ENCODE peak calls at places on chromosomes 11 and 22, in five cellular contexts. One of them, this sample, is unnamed.

GRCh38 chr11:110295086-110295485 is 1.3 kb downstream of the RDX start:
- DNase-seq in K562: no peak
- DNase-seq in transverse colon: no peak
- DNase-seq in tibial nerve: no peak
- DNase-seq in sigmoid colon: no peak
- DNase-seq in this sample: no peak

GRCh38 chr11:3126207-3126865 is 38.8 kb downstream of the OSBPL5 start:
- DNase-seq in K562: no peak
- DNase-seq in transverse colon: peak; percentile 93
- DNase-seq in tibial nerve: no peak
- DNase-seq in sigmoid colon: peak; percentile 75
- DNase-seq in this sample: peak; percentile 59

GRCh38 chr11:9461760-9462134 is 935 bp downstream of the ZNF143 start:
- DNase-seq in K562: no peak
- DNase-seq in transverse colon: no peak
- DNase-seq in tibial nerve: no peak
- DNase-seq in sigmoid colon: no peak
- DNase-seq in this sample: no peak

GRCh38 chr22:45945621-45946020 is 31.3 kb downstream of the WNT7B start:
- DNase-seq in K562: no peak
- DNase-seq in transverse colon: no peak
- DNase-seq in tibial nerve: no peak
- DNase-seq in sigmoid colon: no peak
- DNase-seq in this sample: peak; percentile 67

GRCh38 chr11:9990221-9990973 is 303.6 kb downstream of the SBF2 start:
- DNase-seq in K562: no peak
- DNase-seq in transverse colon: no peak
- DNase-seq in tibial nerve: no peak
- DNase-seq in sigmoid colon: no peak
- DNase-seq in this sample: no peak

GRCh38 chr11:73520358-73521061 is 77.4 kb downstream of the FAM168A start:
- DNase-seq in K562: no peak
- DNase-seq in transverse colon: no peak
- DNase-seq in tibial nerve: no peak
- DNase-seq in sigmoid colon: no peak
- DNase-seq in this sample: no peak

GRCh38 chr11:127919206-127920000 is 668.0 kb downstream of the ETS1 start:
- DNase-seq in K562: no peak
- DNase-seq in transverse colon: no peak
- DNase-seq in tibial nerve: no peak
- DNase-seq in sigmoid colon: no peak
- DNase-seq in this sample: no peak

GRCh38 chr11:9862981-9863380 is 199.1 kb downstream of the SWAP70 start:
- DNase-seq in K562: no peak
- DNase-seq in transverse colon: no peak
- DNase-seq in tibial nerve: no peak
- DNase-seq in sigmoid colon: no peak
- DNase-seq in this sample: no peak

GRCh38 chr11:76587810-76588454 is 82.6 kb downstream of the LRRC32 start:
- DNase-seq in K562: no peak
- DNase-seq in transverse colon: no peak
- DNase-seq in tibial nerve: no peak
- DNase-seq in sigmoid colon: no peak
- DNase-seq in this sample: no peak

GRCh38 chr11:23772081-23772480 is 724.8 kb upstream of the LUZP2 start:
- DNase-seq in K562: no peak
- DNase-seq in transverse colon: no peak
- DNase-seq in tibial nerve: no peak
- DNase-seq in sigmoid colon: no peak
- DNase-seq in this sample: no peak

GRCh38 chr11:88103337-88104206 is 71.7 kb downstream of the RAB38 start:
- DNase-seq in K562: peak; percentile 35
- DNase-seq in transverse colon: peak; percentile 14
- DNase-seq in tibial nerve: no peak
- DNase-seq in sigmoid colon: no peak
- DNase-seq in this sample: peak; percentile 80

GRCh38 chr11:116661056-116661455 is 111.7 kb downstream of the BUD13 start:
- DNase-seq in K562: no peak
- DNase-seq in transverse colon: no peak
- DNase-seq in tibial nerve: no peak
- DNase-seq in sigmoid colon: no peak
- DNase-seq in this sample: no peak

GRCh38 chr22:46267431-46268279 is at the start of gene TTC38:
- DNase-seq in K562: peak; percentile 91
- DNase-seq in transverse colon: peak; percentile 94
- DNase-seq in tibial nerve: peak; percentile 85
- DNase-seq in sigmoid colon: peak; percentile 96
- DNase-seq in this sample: peak; percentile 95

GRCh38 chr11:4577761-4578160 is 3.8 kb upstream of the OR52I2 start:
- DNase-seq in K562: no peak
- DNase-seq in transverse colon: no peak
- DNase-seq in tibial nerve: no peak
- DNase-seq in sigmoid colon: no peak
- DNase-seq in this sample: no peak

GRCh38 chr11:84887055-84887629 is 740.0 kb downstream of the DLG2 start:
- DNase-seq in K562: no peak
- DNase-seq in transverse colon: no peak
- DNase-seq in tibial nerve: no peak
- DNase-seq in sigmoid colon: no peak
- DNase-seq in this sample: no peak

GRCh38 chr22:38398609-38399401 is 56.2 kb downstream of the KCNJ4 start:
- DNase-seq in K562: peak; percentile 90
- DNase-seq in transverse colon: peak; percentile 89
- DNase-seq in tibial nerve: peak; percentile 83
- DNase-seq in sigmoid colon: peak; percentile 91
- DNase-seq in this sample: peak; percentile 97

GRCh38 chr11:118636569-118637290 is 29.3 kb downstream of the PHLDB1 start:
- DNase-seq in K562: no peak
- DNase-seq in transverse colon: no peak
- DNase-seq in tibial nerve: no peak
- DNase-seq in sigmoid colon: no peak
- DNase-seq in this sample: no peak

GRCh38 chr11:118641463-118642019 is 34.1 kb downstream of the PHLDB1 start:
- DNase-seq in K562: no peak
- DNase-seq in transverse colon: peak; percentile 78
- DNase-seq in tibial nerve: no peak
- DNase-seq in sigmoid colon: no peak
- DNase-seq in this sample: no peak

GRCh38 chr11:118639899-118640298 is 32.5 kb downstream of the PHLDB1 start:
- DNase-seq in K562: no peak
- DNase-seq in transverse colon: no peak
- DNase-seq in tibial nerve: no peak
- DNase-seq in sigmoid colon: no peak
- DNase-seq in this sample: no peak

GRCh38 chr11:118640332-118641154 is 33.1 kb downstream of the PHLDB1 start:
- DNase-seq in K562: no peak
- DNase-seq in transverse colon: no peak
- DNase-seq in tibial nerve: no peak
- DNase-seq in sigmoid colon: no peak
- DNase-seq in this sample: no peak

DNA sequence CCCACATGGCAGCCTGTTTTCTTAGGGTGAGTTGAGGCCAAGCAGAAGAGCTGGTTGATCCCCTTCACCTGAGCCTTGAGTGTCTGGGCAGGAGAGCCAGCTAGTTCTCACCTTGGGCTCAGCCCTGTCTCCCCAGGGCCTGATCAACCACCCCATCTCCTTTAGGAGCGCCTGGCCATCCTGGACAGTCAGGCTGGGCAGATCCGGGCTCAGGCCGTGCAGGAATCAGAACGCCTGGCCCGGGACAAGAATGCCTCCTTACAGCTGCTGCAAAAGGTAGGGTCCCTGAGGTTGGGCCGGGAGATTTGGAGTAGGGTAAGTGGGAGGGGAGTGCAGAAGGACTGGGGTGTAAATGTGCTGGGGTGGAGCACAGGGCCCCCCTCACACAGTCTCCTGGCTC is 31.3 kb downstream of the PHLDB1 start:
- DNase-seq in K562: no peak
- DNase-seq in transverse colon: no peak
- DNase-seq in tibial nerve: no peak
- DNase-seq in sigmoid colon: no peak
- DNase-seq in this sample: no peak
- H3K4me1 ChIP-seq in K562: peaks cover 32% of the 10 kb centered on the region
- H3K4me1 ChIP-seq in transverse colon: peaks cover 46% of the 10 kb centered on the region
- H3K4me1 ChIP-seq in tibial nerve: peaks cover 61% of the 10 kb centered on the region
- H3K4me1 ChIP-seq in sigmoid colon: no peaks in the 10 kb centered on the region
- H3K4me1 ChIP-seq in this sample: peaks cover 11% of the 10 kb centered on the region

GRCh38 chr11:132456735-132457328 is 1075.5 kb downstream of the OPCML start:
- DNase-seq in K562: no peak
- DNase-seq in transverse colon: no peak
- DNase-seq in tibial nerve: no peak
- DNase-seq in sigmoid colon: no peak
- DNase-seq in this sample: no peak
- TF ChIP-seq EP300 in K562: no peak
- TF ChIP-seq EP300 in transverse colon: no peak
- TF ChIP-seq EP300 in tibial nerve: no peak
- TF ChIP-seq EP300 in sigmoid colon: no peak
- TF ChIP-seq EP300 in this sample: no peak

DNA sequence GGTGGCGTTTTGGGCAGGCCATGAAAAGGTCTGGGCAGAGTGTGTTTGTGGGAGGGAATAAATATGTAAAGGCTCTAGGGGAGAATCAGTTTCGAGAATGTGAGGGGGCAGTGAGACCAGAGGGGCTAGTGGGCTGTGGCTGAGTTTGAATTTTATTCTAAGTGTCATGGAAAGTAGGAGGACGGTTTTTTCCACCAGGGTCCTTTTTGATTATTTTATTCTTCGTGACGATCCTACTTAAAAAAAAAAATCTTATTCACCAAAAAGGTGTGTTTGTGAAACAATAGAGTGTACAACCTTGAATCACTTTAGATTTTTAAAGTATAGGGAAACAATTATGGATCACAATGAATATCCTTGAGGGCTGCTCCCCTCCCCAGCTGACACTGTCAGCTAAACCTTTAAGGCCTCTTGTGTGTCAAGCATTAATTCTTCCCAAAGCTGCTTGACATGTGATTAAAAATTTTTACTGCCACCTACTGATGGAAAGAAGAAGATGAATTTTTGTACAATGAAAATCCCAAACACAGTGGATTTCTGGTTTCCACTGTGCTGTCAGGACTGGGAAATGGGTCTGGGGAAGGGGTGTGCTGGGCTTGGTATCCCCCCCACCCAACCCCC is 107.5 kb upstream of the OR4B1 start:
- DNase-seq in K562: peak; percentile 58
- DNase-seq in transverse colon: no peak
- DNase-seq in tibial nerve: no peak
- DNase-seq in sigmoid colon: no peak
- DNase-seq in this sample: no peak
- H3K4me3 ChIP-seq in K562: no peak overlapping the region
- H3K4me3 ChIP-seq in transverse colon: peak overlapping the region; percentile 21
- H3K4me3 ChIP-seq in tibial nerve: peak overlapping the region; percentile 17
- H3K4me3 ChIP-seq in sigmoid colon: peak overlapping the region; percentile 34
- H3K4me3 ChIP-seq in this sample: peak overlapping the region; percentile 31

GRCh38 chr11:103274025-103274424 is 164.8 kb downstream of the DYNC2H1 start:
- DNase-seq in K562: no peak
- DNase-seq in transverse colon: no peak
- DNase-seq in tibial nerve: no peak
- DNase-seq in sigmoid colon: no peak
- DNase-seq in this sample: no peak

DNA sequence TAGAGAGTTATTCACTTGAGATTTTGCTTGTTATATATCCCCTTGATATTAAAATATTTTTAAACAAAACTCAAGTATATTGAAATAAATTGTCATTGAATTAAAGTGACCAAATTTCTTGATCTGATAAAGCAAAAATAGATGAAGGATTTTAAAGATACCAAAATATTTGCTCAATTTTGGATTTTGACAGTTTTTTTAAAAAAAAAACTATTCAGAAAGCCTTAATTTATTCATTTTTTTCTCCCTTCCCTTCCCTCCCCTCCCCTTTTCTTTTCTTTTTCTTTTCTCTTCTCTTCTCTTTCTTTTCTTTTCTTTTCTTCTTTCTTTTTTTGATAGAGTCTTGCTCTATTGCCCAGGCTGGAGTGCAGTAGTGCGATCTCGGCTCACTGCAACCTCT is 163.7 kb downstream of the DYNC2H1 start:
- DNase-seq in K562: no peak
- DNase-seq in transverse colon: no peak
- DNase-seq in tibial nerve: no peak
- DNase-seq in sigmoid colon: no peak
- DNase-seq in this sample: no peak
- H3K4me1 ChIP-seq in K562: no peaks in the 10 kb centered on the region
- H3K4me1 ChIP-seq in transverse colon: no peaks in the 10 kb centered on the region
- H3K4me1 ChIP-seq in tibial nerve: no peaks in the 10 kb centered on the region
- H3K4me1 ChIP-seq in sigmoid colon: no peaks in the 10 kb centered on the region
- H3K4me1 ChIP-seq in this sample: no peaks in the 10 kb centered on the region

DNA sequence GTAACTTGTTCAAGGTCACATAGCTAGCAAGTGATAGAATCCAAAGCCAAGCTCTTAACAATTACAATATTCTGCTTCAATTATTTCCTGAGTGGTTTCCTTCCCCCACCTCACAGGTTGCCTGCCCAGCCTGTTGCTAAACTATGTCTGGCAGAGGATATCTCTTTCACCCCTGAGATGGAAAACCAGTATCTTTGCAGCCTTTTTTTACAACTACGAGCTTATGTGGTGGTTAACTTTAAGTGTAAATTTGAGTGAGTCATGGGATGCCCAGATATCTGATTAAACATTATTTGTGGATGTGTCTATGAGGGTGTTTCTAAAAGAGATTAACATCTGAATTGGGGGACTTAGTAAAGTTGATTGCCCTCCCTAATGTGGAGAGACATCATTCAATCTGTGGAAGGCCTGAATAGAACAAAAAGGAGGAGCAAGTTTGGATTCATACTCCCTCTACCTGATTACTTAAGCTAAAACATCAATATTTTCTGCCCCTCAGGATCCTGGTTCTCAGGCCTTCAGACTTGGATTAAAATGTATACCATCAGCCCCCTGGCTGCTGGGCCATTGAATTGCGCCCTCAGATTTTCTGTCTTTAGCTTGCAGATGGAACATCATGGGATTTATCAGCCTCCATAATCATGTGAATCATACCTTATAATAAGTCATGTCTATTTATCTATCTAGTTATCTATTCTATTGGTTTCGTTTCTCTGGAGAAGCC is 911.9 kb downstream of the METTL15 start:
- DNase-seq in K562: no peak
- DNase-seq in transverse colon: no peak
- DNase-seq in tibial nerve: no peak
- DNase-seq in sigmoid colon: no peak
- DNase-seq in this sample: no peak
- TF ChIP-seq EP300 in K562: no peak
- TF ChIP-seq EP300 in transverse colon: no peak
- TF ChIP-seq EP300 in tibial nerve: no peak
- TF ChIP-seq EP300 in sigmoid colon: no peak
- TF ChIP-seq EP300 in this sample: no peak

GRCh38 chr11:61834278-61835004 is 6.3 kb downstream of the FADS2 start:
- DNase-seq in K562: peak; percentile 93
- DNase-seq in transverse colon: no peak
- DNase-seq in tibial nerve: peak; percentile 35
- DNase-seq in sigmoid colon: no peak
- DNase-seq in this sample: peak; percentile 56
- H3K4me3 ChIP-seq in K562: no peak overlapping the region
- H3K4me3 ChIP-seq in transverse colon: no peak overlapping the region
- H3K4me3 ChIP-seq in tibial nerve: no peak overlapping the region
- H3K4me3 ChIP-seq in sigmoid colon: no peak overlapping the region
- H3K4me3 ChIP-seq in this sample: no peak overlapping the region